ENCODE peak calls at places on chromosomes 1 and 21, in nine cellular contexts. Q is brain microvascular endothelial cell; N is stimulated activated CD4-positive, alpha-beta T cell treated with anti-CD3 and anti-CD28 coated beads, TNF-alpha, amount 100 ng/mL, for 1 hour; Y is stimulated activated CD8-positive, alpha-beta memory T cell treated with anti-CD3 and anti-CD28 coated beads, Interleukin-12 subunit alpha, Interleukin-12 subunit beta, amount 100 ng/mL, for 4 hours; H is activated T-helper 1 cell treated with Interleukin-2 at 50 U/mL for 16 hours; K is myocyte; E is GDM1; O is IMR-90; M is choroid plexus epithelial cell. S is an unnamed sample.

GRCh38 chr1:223765036-223765718 is 52.8 kb downstream of the CAPN2 start:
- DNase-seq in Q (peak), N (no peak), Y (no peak), H (no peak), K (peak), E (no peak), O (peak), M (peak), S (no peak)

GRCh38 chr1:211579434-211580302 is 707 bp upstream of the SLC30A1 start:
- DNase-seq in Q (no peak), N (no peak), Y (no peak), H (no peak), K (peak), E (peak), O (peak), M (no peak), S (no peak)

GRCh38 chr1:51643362-51643761 is 26.5 kb downstream of the OSBPL9 start:
- DNase-seq in Q (no peak), N (no peak), Y (no peak), H (no peak), K (no peak), E (no peak), O (no peak), M (no peak), S (no peak)

GRCh38 chr1:153379591-153379990 is 4.2 kb upstream of the S100A12 start:
- DNase-seq in Q (no peak), N (no peak), Y (no peak), H (no peak), K (no peak), E (no peak), O (no peak), M (no peak), S (no peak)

GRCh38 chr1:165416876-165417275 is 28.1 kb downstream of the RXRG start:
- DNase-seq in Q (no peak), N (no peak), Y (no peak), H (no peak), K (no peak), E (no peak), O (no peak), M (no peak), S (no peak)

GRCh38 chr1:15923241-15923640 is 52.7 kb downstream of the ZBTB17 start:
- DNase-seq in Q (peak), N (no peak), Y (no peak), H (no peak), K (no peak), E (no peak), O (peak), M (peak), S (no peak)

GRCh38 chr21:20774737-20775136 is 223.5 kb upstream of the NCAM2 start:
- DNase-seq in Q (no peak), N (no peak), Y (no peak), H (no peak), K (no peak), E (no peak), O (no peak), M (no peak), S (no peak)

GRCh38 chr1:209431402-209431801 is 152.1 kb upstream of the CAMK1G start:
- DNase-seq in Q (no peak), N (no peak), Y (no peak), H (no peak), K (no peak), E (no peak), O (no peak), M (no peak), S (no peak)

GRCh38 chr1:156963621-156964020 is 43.2 kb downstream of the LRRC71 start:
- DNase-seq in Q (no peak), N (no peak), Y (no peak), H (peak), K (no peak), E (no peak), O (no peak), M (peak), S (no peak)

GRCh38 chr1:213582976-213583567 is 404.7 kb upstream of the PROX1 start:
- DNase-seq in Q (no peak), N (no peak), Y (no peak), H (no peak), K (no peak), E (no peak), O (no peak), M (no peak), S (no peak)

GRCh38 chr21:28944296-28944695 is 48.4 kb downstream of the LTN1 start:
- DNase-seq in Q (no peak), N (no peak), Y (no peak), H (no peak), K (peak), E (no peak), O (peak), M (peak), S (no peak)

GRCh38 chr1:156401681-156402081 is 32.7 kb downstream of the RHBG start:
- DNase-seq in Q (no peak), N (no peak), Y (no peak), H (no peak), K (no peak), E (no peak), O (no peak), M (no peak), S (no peak)

GRCh38 chr1:26373281-26373680 is 731 bp upstream of the ZNF683 start:
- DNase-seq in Q (no peak), N (no peak), Y (no peak), H (peak), K (no peak), E (no peak), O (no peak), M (no peak), S (no peak)

GRCh38 chr1:39726600-39726999 is 12.1 kb upstream of the PPIE start:
- DNase-seq in Q (no peak), N (no peak), Y (no peak), H (no peak), K (no peak), E (no peak), O (no peak), M (no peak), S (no peak)

GRCh38 chr1:212899845-212900244 is 41.8 kb downstream of the FLVCR1 start:
- DNase-seq in Q (no peak), N (no peak), Y (no peak), H (no peak), K (no peak), E (no peak), O (no peak), M (no peak), S (no peak)

GRCh38 chr1:52867060-52867845 is 24.7 kb downstream of the ZYG11A start:
- DNase-seq in Q (no peak), N (no peak), Y (no peak), H (no peak), K (no peak), E (no peak), O (peak), M (no peak), S (no peak)

GRCh38 chr1:174913225-174913903 is 86.4 kb upstream of the CACYBP start:
- DNase-seq in Q (no peak), N (no peak), Y (no peak), H (no peak), K (no peak), E (no peak), O (no peak), M (no peak), S (no peak)

GRCh38 chr1:42957229-42957879 is 1.3 kb downstream of the SLC2A1 start:
- DNase-seq in Q (no peak), N (no peak), Y (no peak), H (peak), K (no peak), E (no peak), O (no peak), M (no peak), S (no peak)

GRCh38 chr1:8020032-8020431 is 6.1 kb downstream of the ERRFI1 start:
- DNase-seq in Q (no peak), N (no peak), Y (no peak), H (no peak), K (peak), E (no peak), O (peak), M (peak), S (no peak)

GRCh38 chr1:29057700-29058099 is 66.0 kb downstream of the TMEM200B start:
- DNase-seq in Q (no peak), N (no peak), Y (no peak), H (no peak), K (no peak), E (no peak), O (peak), M (peak), S (no peak)

GRCh38 chr21:42578034-42578433 is 64.4 kb downstream of the SLC37A1 start:
- DNase-seq in Q (no peak), N (no peak), Y (no peak), H (no peak), K (no peak), E (no peak), O (no peak), M (no peak), S (no peak)

GRCh38 chr1:28437260-28437923 is 67.9 kb downstream of the PHACTR4 start:
- DNase-seq in Q (peak), N (no peak), Y (no peak), H (no peak), K (peak), E (no peak), O (peak), M (peak), S (no peak)

GRCh38 chr1:29396438-29397255 is 160.3 kb downstream of the PTPRU start:
- DNase-seq in Q (peak), N (no peak), Y (no peak), H (no peak), K (peak), E (no peak), O (peak), M (peak), S (no peak)

GRCh38 chr1:227391871-227392270 is 73.6 kb upstream of the CDC42BPA start:
- DNase-seq in Q (no peak), N (no peak), Y (no peak), H (no peak), K (no peak), E (no peak), O (no peak), M (no peak), S (no peak)

GRCh38 chr1:99843760-99844159 is 6.4 kb upstream of the AGL start:
- DNase-seq in Q (no peak), N (no peak), Y (no peak), H (no peak), K (no peak), E (no peak), O (no peak), M (no peak), S (no peak)

GRCh38 chr1:56297191-56297590 is 282.2 kb downstream of the PLPP3 start:
- DNase-seq in Q (no peak), N (no peak), Y (no peak), H (no peak), K (peak), E (no peak), O (no peak), M (peak), S (no peak)

GRCh38 chr1:212981571-212982328 is 31.4 kb downstream of the VASH2 start:
- DNase-seq in Q (no peak), N (no peak), Y (no peak), H (no peak), K (peak), E (no peak), O (peak), M (no peak), S (no peak)

GRCh38 chr1:182143825-182144661 is 82.5 kb upstream of the ZNF648 start:
- DNase-seq in Q (no peak), N (no peak), Y (no peak), H (no peak), K (peak), E (peak), O (peak), M (peak), S (no peak)

GRCh38 chr21:16061194-16061593 is 331.4 kb downstream of the USP25 start:
- DNase-seq in Q (no peak), N (no peak), Y (no peak), H (no peak), K (no peak), E (no peak), O (no peak), M (no peak), S (no peak)

GRCh38 chr1:157505481-157506272 is 46.6 kb downstream of the FCRL5 start:
- DNase-seq in Q (peak), N (no peak), Y (no peak), H (no peak), K (peak), E (peak), O (peak), M (peak), S (peak)

GRCh38 chr1:174032823-174033222 is 10.7 kb upstream of the RC3H1 start:
- DNase-seq in Q (no peak), N (no peak), Y (no peak), H (no peak), K (no peak), E (no peak), O (peak), M (no peak), S (no peak)

GRCh38 chr1:54980528-54981241 is at the start of gene TMEM61:
- DNase-seq in Q (no peak), N (no peak), Y (no peak), H (no peak), K (no peak), E (no peak), O (no peak), M (no peak), S (no peak)

GRCh38 chr21:37166733-37167132 is 93.7 kb downstream of the TTC3 start:
- DNase-seq in Q (no peak), N (no peak), Y (no peak), H (no peak), K (no peak), E (no peak), O (no peak), M (no peak), S (no peak)

GRCh38 chr1:193558491-193559028 is 372.1 kb upstream of the B3GALT2 start:
- DNase-seq in Q (peak), N (no peak), Y (no peak), H (no peak), K (peak), E (peak), O (peak), M (peak), S (no peak)

GRCh38 chr1:5667513-5668325 is 324.5 kb downstream of the NPHP4 start:
- DNase-seq in Q (no peak), N (no peak), Y (no peak), H (no peak), K (no peak), E (no peak), O (no peak), M (no peak), S (no peak)

GRCh38 chr1:169106921-169107672 is 607 bp downstream of the ATP1B1 start:
- DNase-seq in Q (no peak), N (peak), Y (no peak), H (no peak), K (peak), E (no peak), O (peak), M (peak), S (no peak)

S was measured in memory B cell.